ENCODE peak calls at places on chromosomes 12 and 14, in seven cellular contexts. G, N, X, F, P, U and M are unnamed samples.

GRCh38 chr14:75456069-75457023 is 28.5 kb downstream of the JDP2 start:
- DNase-seq in G (no peak), N (no peak), X (no peak), F (no peak), P (no peak), U (no peak), M (no peak)

GRCh38 chr12:57632898-57633825 is at the start of gene B4GALNT1:
- DNase-seq in G (peak), N (peak), X (no peak), F (peak), P (peak), U (peak), M (no peak)

GRCh38 chr14:86912689-86913088 is 1080.3 kb downstream of the GALC start:
- DNase-seq in G (no peak), N (no peak), X (no peak), F (no peak), P (no peak), U (no peak), M (no peak)

GRCh38 chr12:116474331-116474730 is 84.8 kb upstream of the MAP1LC3B2 start:
- DNase-seq in G (no peak), N (no peak), X (no peak), F (no peak), P (no peak), U (no peak), M (no peak)

GRCh38 chr14:35821546-35822411 is 4.4 kb upstream of the BRMS1L start:
- DNase-seq in G (no peak), N (no peak), X (no peak), F (no peak), P (no peak), U (no peak), M (no peak)

GRCh38 chr12:68824597-68825250 is 16.7 kb downstream of the MDM2 start:
- DNase-seq in G (no peak), N (no peak), X (no peak), F (no peak), P (no peak), U (no peak), M (no peak)

GRCh38 chr14:76531821-76532318 is 155.9 kb downstream of the ESRRB start:
- DNase-seq in G (no peak), N (no peak), X (no peak), F (no peak), P (no peak), U (no peak), M (no peak)

GRCh38 chr14:77187649-77188012 is 6.0 kb downstream of the TMEM63C start:
- DNase-seq in G (no peak), N (no peak), X (no peak), F (no peak), P (peak), U (no peak), M (no peak)

GRCh38 chr12:90305379-90305778 is 596.7 kb upstream of the ATP2B1 start:
- DNase-seq in G (no peak), N (no peak), X (no peak), F (no peak), P (no peak), U (no peak), M (no peak)

GRCh38 chr12:22684526-22685118 is 59.7 kb downstream of the ETNK1 start:
- DNase-seq in G (no peak), N (no peak), X (no peak), F (no peak), P (no peak), U (no peak), M (no peak)

GRCh38 chr14:59377991-59378720 is 87.0 kb downstream of the GPR135 start:
- DNase-seq in G (no peak), N (no peak), X (no peak), F (no peak), P (no peak), U (no peak), M (no peak)

GRCh38 chr12:62983594-62983993 is 48.6 kb upstream of the PPM1H start:
- DNase-seq in G (no peak), N (no peak), X (no peak), F (no peak), P (no peak), U (peak), M (no peak)

GRCh38 chr14:100466111-100466856 is 120.9 kb downstream of the BEGAIN start:
- DNase-seq in G (no peak), N (no peak), X (no peak), F (no peak), P (no peak), U (no peak), M (no peak)

GRCh38 chr14:103880986-103881926 is 33.9 kb upstream of the PPP1R13B start:
- DNase-seq in G (no peak), N (peak), X (no peak), F (peak), P (peak), U (peak), M (peak)

GRCh38 chr12:52602552-52602951 is 1.3 kb upstream of the KRT72 start:
- DNase-seq in G (no peak), N (no peak), X (no peak), F (no peak), P (no peak), U (no peak), M (no peak)

GRCh38 chr12:76726626-76727025 is 37.3 kb upstream of the ZDHHC17 start:
- DNase-seq in G (no peak), N (no peak), X (no peak), F (no peak), P (no peak), U (no peak), M (no peak)

GRCh38 chr12:21946983-21947382 is 5.8 kb upstream of the ABCC9 start:
- DNase-seq in G (no peak), N (no peak), X (no peak), F (no peak), P (no peak), U (no peak), M (no peak)

GRCh38 chr14:64801800-64802199 is 77.9 kb downstream of the SPTB start:
- DNase-seq in G (no peak), N (no peak), X (no peak), F (peak), P (no peak), U (peak), M (no peak)

GRCh38 chr12:76085159-76085868 is 829 bp upstream of the NAP1L1 start:
- DNase-seq in G (no peak), N (no peak), X (no peak), F (no peak), P (no peak), U (no peak), M (no peak)

GRCh38 chr12:8991371-8992085 is 2.2 kb downstream of the KLRG1 start:
- DNase-seq in G (no peak), N (no peak), X (no peak), F (no peak), P (no peak), U (no peak), M (no peak)

GRCh38 chr12:5661820-5662219 is 229.9 kb downstream of the NTF3 start:
- DNase-seq in G (no peak), N (no peak), X (no peak), F (peak), P (no peak), U (no peak), M (no peak)

GRCh38 chr12:113409462-113410124 is 5.9 kb upstream of the SDS start:
- DNase-seq in G (no peak), N (no peak), X (no peak), F (no peak), P (no peak), U (no peak), M (no peak)

GRCh38 chr12:122203301-122203967 is at the start of gene B3GNT4:
- DNase-seq in G (peak), N (peak), X (peak), F (peak), P (no peak), U (peak), M (no peak)

GRCh38 chr14:105090493-105091334 is 25.5 kb upstream of the GPR132 start:
- DNase-seq in G (peak), N (peak), X (peak), F (peak), P (peak), U (peak), M (peak)

GRCh38 chr12:93742086-93742934 is 65.1 kb downstream of the CRADD start:
- DNase-seq in G (peak), N (peak), X (peak), F (peak), P (peak), U (peak), M (no peak)

GRCh38 chr14:104531421-104532190 is 48.0 kb upstream of the C14orf180 start:
- DNase-seq in G (no peak), N (no peak), X (no peak), F (no peak), P (no peak), U (no peak), M (no peak)

GRCh38 chr12:15004401-15004800 is 31.6 kb downstream of the PDE6H start:
- DNase-seq in G (no peak), N (no peak), X (no peak), F (no peak), P (no peak), U (no peak), M (no peak)

GRCh38 chr14:101927859-101928258 is 36.5 kb upstream of the DYNC1H1 start:
- DNase-seq in G (peak), N (no peak), X (peak), F (peak), P (peak), U (no peak), M (peak)

GRCh38 chr12:52050116-52050770 is 999 bp upstream of the NR4A1 start:
- DNase-seq in G (no peak), N (peak), X (no peak), F (peak), P (peak), U (no peak), M (no peak)

GRCh38 chr12:111645433-111645832 is 40.3 kb downstream of the BRAP start:
- DNase-seq in G (no peak), N (no peak), X (no peak), F (no peak), P (no peak), U (no peak), M (no peak)

GRCh38 chr12:109773384-109774011 is 59.7 kb downstream of the TRPV4 start:
- DNase-seq in G (peak), N (peak), X (no peak), F (no peak), P (peak), U (no peak), M (peak)

GRCh38 chr12:99024870-99025269 is 379.8 kb downstream of the APAF1 start:
- DNase-seq in G (no peak), N (no peak), X (no peak), F (no peak), P (no peak), U (no peak), M (no peak)

GRCh38 chr14:92341791-92342190 is 18.8 kb downstream of the SLC24A4 start:
- DNase-seq in G (no peak), N (no peak), X (no peak), F (no peak), P (no peak), U (no peak), M (no peak)

GRCh38 chr12:29066061-29066588 is 83.0 kb upstream of the FAR2 start:
- DNase-seq in G (no peak), N (no peak), X (peak), F (peak), P (no peak), U (peak), M (no peak)

GRCh38 chr14:30005114-30005698 is 77.6 kb upstream of the PRKD1 start:
- DNase-seq in G (no peak), N (no peak), X (no peak), F (no peak), P (no peak), U (no peak), M (no peak)

GRCh38 chr12:93591137-93591868 is 18.8 kb downstream of the SOCS2 start:
- DNase-seq in G (peak), N (peak), X (peak), F (peak), P (peak), U (peak), M (peak)

DNA sequence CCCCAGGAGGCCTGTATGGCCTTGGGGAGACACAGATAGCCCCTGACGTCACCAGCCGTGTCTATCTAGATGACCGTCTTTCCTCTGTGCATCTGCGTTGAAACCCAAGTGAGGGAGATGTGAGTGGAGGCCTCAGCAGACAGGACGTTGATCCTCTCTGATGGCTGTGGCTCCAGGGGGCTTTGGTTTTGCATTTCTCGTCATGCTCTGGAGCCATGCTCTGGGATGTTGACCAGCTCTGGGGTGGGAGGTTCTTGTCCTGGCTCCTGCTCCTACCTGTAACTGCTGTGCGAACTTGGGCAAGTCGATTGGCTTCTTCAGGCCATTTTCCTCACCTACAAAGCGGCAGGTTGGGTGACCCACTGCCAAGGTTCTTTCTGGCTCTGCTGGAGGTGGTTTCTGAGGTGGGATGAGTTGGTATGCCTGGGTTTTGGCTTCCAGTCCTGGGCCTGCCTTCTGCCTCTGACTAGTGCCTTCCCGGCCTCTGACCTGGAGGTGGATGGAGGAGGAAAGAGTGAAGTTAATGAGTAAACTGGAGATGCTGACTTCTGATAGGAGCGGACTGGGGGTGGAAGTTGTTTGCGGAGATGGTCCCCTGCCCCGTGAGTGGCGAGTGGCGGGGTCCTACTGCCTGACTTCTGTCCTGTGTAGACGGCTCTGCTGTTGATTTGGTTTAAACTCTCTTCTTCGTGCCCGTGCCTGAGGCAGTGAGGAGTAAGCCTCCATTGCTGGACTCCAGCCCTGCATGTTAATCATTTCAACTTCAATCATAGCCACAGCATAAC is 8.4 kb downstream of the TSPAN9 start:
- DNase-seq in G (no peak), N (no peak), X (no peak), F (no peak), P (no peak), U (no peak), M (no peak)
- H3K27ac ChIP-seq in G (no peak), N (peak), X (no peak), F (peak), P (no peak), U (no peak), M (peak)

GRCh38 chr12:54412786-54413185 is 6.3 kb downstream of the ITGA5 start:
- DNase-seq in G (no peak), N (no peak), X (peak), F (no peak), P (no peak), U (no peak), M (no peak)

GRCh38 chr12:54415223-54415929 is 3.7 kb downstream of the ITGA5 start:
- DNase-seq in G (no peak), N (no peak), X (peak), F (no peak), P (no peak), U (no peak), M (no peak)

GRCh38 chr12:54412348-54412747 is 6.7 kb downstream of the ITGA5 start:
- DNase-seq in G (no peak), N (no peak), X (no peak), F (no peak), P (no peak), U (no peak), M (no peak)

GRCh38 chr12:54414191-54414525 is 4.9 kb downstream of the ITGA5 start:
- DNase-seq in G (no peak), N (no peak), X (no peak), F (no peak), P (no peak), U (no peak), M (no peak)

GRCh38 chr12:54413284-54414190 is 5.5 kb downstream of the ITGA5 start:
- DNase-seq in G (no peak), N (peak), X (peak), F (peak), P (no peak), U (no peak), M (no peak)
- H3K4me3 ChIP-seq in G (peak), N (no peak), X (peak), F (no peak), P (no peak), U (no peak), M (peak)

GRCh38 chr14:89243286-89243685 is 173.7 kb downstream of the FOXN3 start:
- DNase-seq in G (no peak), N (no peak), X (no peak), F (no peak), P (peak), U (no peak), M (no peak)
- H3K27ac ChIP-seq in G (no peak), N (no peak), X (peak), F (no peak), P (peak), U (peak), M (no peak)

DNA sequence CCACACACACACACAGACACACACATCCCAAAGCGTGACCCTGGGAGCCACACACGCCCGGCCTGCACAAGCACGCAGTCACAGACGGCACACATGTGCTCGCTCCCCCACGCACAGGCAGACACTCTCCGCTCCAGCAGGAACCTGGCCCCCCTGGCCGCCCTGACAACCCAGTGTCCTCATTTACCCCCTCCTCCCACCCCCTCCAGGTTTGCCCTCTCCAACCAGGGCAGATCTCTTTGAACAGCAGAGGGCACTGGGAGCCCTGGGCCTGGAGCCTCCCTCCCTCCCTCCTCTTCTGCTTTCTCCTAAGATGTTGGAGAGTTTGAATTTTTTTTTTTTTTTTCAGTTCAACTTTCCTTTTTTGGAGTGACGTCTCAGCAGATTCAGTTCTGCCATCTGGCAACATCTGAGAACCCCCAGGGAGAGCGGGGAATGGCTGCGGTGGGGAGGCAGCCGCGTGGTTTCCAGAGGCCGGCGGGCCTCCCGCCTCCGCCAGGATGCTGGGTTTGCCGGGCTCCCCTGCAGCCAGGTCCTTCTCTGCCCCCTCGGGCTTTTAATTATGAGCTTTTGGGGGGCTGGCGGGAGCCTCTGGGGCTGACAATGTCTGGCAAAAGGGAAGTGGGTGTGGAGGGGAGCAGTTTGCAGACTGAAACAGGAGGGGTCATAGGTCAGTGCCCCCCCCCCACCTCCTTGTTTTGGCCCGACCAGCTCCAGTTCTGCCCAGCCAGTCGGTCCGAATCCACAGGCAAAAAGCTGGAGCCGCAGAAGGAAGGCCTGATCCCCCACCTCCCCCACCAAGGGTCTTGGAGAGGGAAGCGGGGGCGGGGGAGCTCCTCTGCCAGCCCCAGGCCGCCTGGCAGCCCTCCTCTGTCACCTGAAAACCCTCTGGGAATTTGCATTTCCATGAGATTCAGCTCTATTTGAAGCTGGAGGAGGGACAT is 1.3 kb upstream of the NCOR2 start:
- DNase-seq in G (peak), N (no peak), X (peak), F (peak), P (peak), U (no peak), M (peak)
- H3K4me3 ChIP-seq in G (peak), N (no peak), X (peak), F (no peak), P (no peak), U (no peak), M (peak)

DNA sequence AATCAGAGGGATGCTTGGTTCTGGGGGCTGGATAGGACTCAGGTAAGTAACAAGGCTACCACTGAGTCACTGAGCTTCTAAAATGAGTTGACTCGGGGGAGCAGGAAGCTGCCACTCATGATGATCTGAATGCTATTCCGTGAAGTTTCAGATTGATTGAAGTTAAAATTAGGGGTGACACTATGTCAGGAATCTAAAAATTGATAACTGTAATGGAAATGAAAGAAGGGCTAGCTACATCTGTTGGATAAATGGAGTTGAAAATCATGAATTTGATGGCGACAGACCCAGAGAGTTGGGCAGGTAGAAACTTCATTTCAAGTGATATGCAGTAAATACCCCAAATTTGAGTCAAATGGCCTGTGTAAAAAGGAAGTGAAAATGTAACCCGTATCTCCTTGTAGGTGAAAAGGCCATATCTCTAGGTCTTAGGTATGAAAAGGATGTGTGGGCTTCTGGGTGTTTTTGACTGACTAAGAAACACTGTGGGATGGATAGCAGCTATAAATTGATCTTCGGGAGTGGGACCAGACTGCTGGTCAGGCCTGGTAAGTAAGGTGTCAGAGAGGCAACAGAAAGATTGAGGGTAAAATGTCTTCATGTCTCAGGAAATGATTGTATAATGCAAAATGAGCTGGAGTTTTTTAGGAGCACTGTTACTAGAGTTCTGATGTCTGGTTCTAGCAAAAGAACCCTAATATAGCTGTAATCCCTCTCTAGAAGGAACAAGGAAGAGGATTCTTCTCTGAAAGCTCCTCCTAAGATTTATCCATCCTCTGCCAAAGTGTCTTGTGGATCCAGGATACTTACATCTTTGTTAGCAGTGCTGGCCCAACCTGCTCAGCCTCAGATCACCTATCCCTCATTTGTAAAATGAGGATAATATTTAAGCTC is 57.3 kb downstream of the DAD1 start:
- DNase-seq in G (no peak), N (no peak), X (no peak), F (no peak), P (no peak), U (no peak), M (no peak)
- H3K27ac ChIP-seq in G (no peak), N (no peak), X (peak), F (no peak), P (no peak), U (no peak), M (no peak)

GRCh38 chr12:108641446-108642268 is 8.0 kb upstream of the SELPLG start:
- DNase-seq in G (no peak), N (no peak), X (no peak), F (no peak), P (no peak), U (no peak), M (no peak)

GRCh38 chr12:108643941-108644742 is 10.4 kb upstream of the SELPLG start:
- DNase-seq in G (peak), N (no peak), X (peak), F (no peak), P (peak), U (no peak), M (peak)

GRCh38 chr12:108642269-108642870 is 8.7 kb upstream of the SELPLG start:
- DNase-seq in G (no peak), N (no peak), X (no peak), F (no peak), P (no peak), U (no peak), M (no peak)

GRCh38 chr12:108644743-108645120 is 11.0 kb upstream of the SELPLG start:
- DNase-seq in G (no peak), N (no peak), X (no peak), F (no peak), P (no peak), U (no peak), M (peak)

GRCh38 chr12:108642899-108643654 is 9.4 kb upstream of the SELPLG start:
- DNase-seq in G (no peak), N (no peak), X (no peak), F (no peak), P (no peak), U (no peak), M (no peak)
- H3K4me3 ChIP-seq in G (no peak), N (no peak), X (no peak), F (no peak), P (no peak), U (no peak), M (no peak)